ENCODE peak calls at places on chromosomes 5 and 9, in five cellular contexts. A is testis, F is body of pancreas, K is GM12878, Q is uterus. W is an unnamed sample.

GRCh38 chr9:69674741-69675438 is 2.7 kb upstream of the APBA1 start:
- DNase-seq in Q (no peak), A (no peak), F (no peak), K (no peak), W (no peak)

GRCh38 chr9:100492952-100493351 is 20.0 kb downstream of the TMEFF1 start:
- DNase-seq in Q (no peak), F (no peak), A (no peak), K (no peak), W (no peak)

GRCh38 chr9:111833941-111834340 is 39.2 kb upstream of the SHOC1 start:
- DNase-seq in Q (no peak), A (no peak), F (no peak), K (no peak), W (no peak)

GRCh38 chr5:65760504-65761275 is 38.7 kb downstream of the NLN start:
- DNase-seq in K (peak), Q (no peak), F (peak), A (peak), W (no peak)

GRCh38 chr5:174324680-174325079 is 279.2 kb downstream of the NSG2 start:
- DNase-seq in Q (no peak), K (no peak), F (no peak), A (no peak), W (no peak)

GRCh38 chr9:89351584-89351983 is 33.3 kb downstream of the SECISBP2 start:
- DNase-seq in Q (no peak), K (no peak), A (no peak), F (no peak), W (no peak)

GRCh38 chr5:179766021-179766725 is 27.6 kb upstream of the LTC4S start:
- DNase-seq in K (no peak), Q (no peak), F (no peak), A (no peak), W (no peak)

GRCh38 chr5:1831257-1831656 is 30.1 kb downstream of the NDUFS6 start:
- DNase-seq in K (no peak), Q (no peak), A (no peak), F (no peak), W (no peak)

DNA sequence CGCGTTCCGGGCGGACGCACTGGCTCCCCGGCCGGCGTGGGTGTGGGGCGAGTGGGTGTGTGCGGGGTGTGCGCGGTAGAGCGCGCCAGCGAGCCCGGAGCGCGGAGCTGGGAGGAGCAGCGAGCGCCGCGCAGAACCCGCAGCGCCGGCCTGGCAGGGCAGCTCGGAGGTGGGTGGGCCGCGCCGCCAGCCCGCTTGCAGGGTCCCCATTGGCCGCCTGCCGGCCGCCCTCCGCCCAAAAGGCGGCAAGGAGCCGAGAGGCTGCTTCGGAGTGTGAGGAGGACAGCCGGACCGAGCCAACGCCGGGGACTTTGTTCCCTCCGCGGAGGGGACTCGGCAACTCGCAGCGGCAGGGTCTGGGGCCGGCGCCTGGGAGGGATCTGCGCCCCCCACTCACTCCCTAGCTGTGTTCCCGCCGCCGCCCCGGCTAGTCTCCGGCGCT is at the start of gene DAPK1:
- DNase-seq in A (peak), Q (peak), K (no peak), F (peak), W (no peak)
- TF ChIP-seq POLR2A in A (no peak), Q (peak), K (peak), F (peak), W (peak)

GRCh38 chr5:133108481-133108921 is 56.7 kb downstream of the HSPA4 start:
- DNase-seq in A (no peak), F (no peak), K (no peak), Q (no peak), W (no peak)

GRCh38 chr5:133110709-133111108 is 58.9 kb downstream of the HSPA4 start:
- DNase-seq in Q (no peak), K (no peak), A (no peak), F (no peak), W (no peak)

GRCh38 chr5:133106343-133106742 is 54.5 kb downstream of the HSPA4 start:
- DNase-seq in A (no peak), Q (no peak), F (no peak), K (no peak), W (no peak)

GRCh38 chr5:133109655-133110483 is 58.1 kb downstream of the HSPA4 start:
- DNase-seq in F (no peak), A (no peak), Q (no peak), K (no peak), W (no peak)

DNA sequence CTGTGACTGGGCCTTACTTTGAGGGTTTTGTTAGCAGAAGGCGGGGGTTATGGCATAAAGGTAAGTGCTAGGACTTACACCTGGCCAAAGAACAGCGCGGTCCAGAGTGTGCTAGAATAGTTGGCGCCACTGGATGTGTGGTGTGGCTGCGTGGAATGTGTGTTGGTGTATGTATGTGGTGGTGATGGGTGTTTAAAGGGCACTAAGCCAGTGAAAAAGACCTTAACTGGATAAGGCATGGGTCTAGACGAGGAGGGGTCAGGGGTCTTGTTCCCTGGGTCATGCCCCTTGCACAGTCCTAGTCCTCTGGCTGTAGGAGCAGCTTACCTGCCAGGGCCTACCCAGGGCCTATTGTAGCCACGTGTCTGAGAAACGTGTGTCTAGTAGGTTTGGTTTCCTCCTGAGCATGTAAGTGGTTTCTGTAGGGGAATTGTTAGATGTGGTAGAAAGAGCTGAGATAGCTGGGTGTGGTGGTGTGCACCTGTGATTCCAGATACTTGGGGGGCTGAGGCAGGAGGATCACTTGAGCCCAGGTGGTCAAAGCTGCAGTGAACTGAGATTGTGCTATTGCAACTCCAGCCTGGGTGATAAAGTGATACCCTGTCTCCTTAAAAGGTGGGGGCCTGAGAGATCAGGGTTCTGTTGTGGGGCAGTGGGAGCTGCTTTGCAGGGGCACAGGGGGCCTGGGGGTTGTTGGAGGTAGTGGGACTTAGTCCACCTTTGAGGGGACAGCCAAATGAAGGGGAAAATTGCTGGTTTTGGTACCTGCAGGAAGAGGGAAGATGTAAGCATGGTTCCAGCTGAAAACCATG is 55.2 kb downstream of the HSPA4 start:
- DNase-seq in Q (no peak), F (no peak), A (no peak), K (no peak), W (no peak)
- TF ChIP-seq POLR2A in Q (no peak), F (no peak), A (no peak), K (peak), W (no peak)

GRCh38 chr9:72687331-72687730 is 165.9 kb downstream of the TMC1 start:
- DNase-seq in Q (no peak), K (no peak), A (no peak), F (no peak), W (no peak)
- TF ChIP-seq POLR2A in Q (no peak), K (no peak), A (no peak), F (no peak), W (no peak)

GRCh38 chr5:124746252-124746915 is at the start of gene ZNF608:
- DNase-seq in A (peak), K (no peak), F (peak), Q (peak), W (no peak)
- TF ChIP-seq POLR2A in A (no peak), K (no peak), F (no peak), Q (no peak), W (no peak)